ENCODE peak calls at places on chromosomes 1 and 21, in seven cellular contexts. One of them, this sample, is unnamed.

GRCh38 chr21:29648710-29649240 is 291.0 kb downstream of the GRIK1 start:
- DNase-seq in Panc1: no peak
- DNase-seq in uterus: no peak
- DNase-seq in thyroid gland: no peak
- DNase-seq in heart left ventricle: no peak
- DNase-seq in BE2C: no peak
- DNase-seq in HCT116: no peak
- DNase-seq in this sample: no peak

GRCh38 chr1:20089328-20090077 is 19.5 kb downstream of the PLA2G5 start:
- DNase-seq in heart left ventricle: no peak
- DNase-seq in HCT116: peak
- DNase-seq in Panc1: no peak
- DNase-seq in uterus: no peak
- DNase-seq in BE2C: no peak
- DNase-seq in thyroid gland: no peak
- DNase-seq in this sample: no peak

GRCh38 chr1:150272379-150272840 is at the start of gene C1orf54:
- DNase-seq in HCT116: no peak
- DNase-seq in thyroid gland: peak
- DNase-seq in BE2C: peak
- DNase-seq in heart left ventricle: peak
- DNase-seq in uterus: peak
- DNase-seq in Panc1: no peak
- DNase-seq in this sample: peak

GRCh38 chr1:201346337-201346939 is 31.0 kb downstream of the TNNT2 start:
- DNase-seq in uterus: no peak
- DNase-seq in BE2C: peak
- DNase-seq in Panc1: no peak
- DNase-seq in thyroid gland: peak
- DNase-seq in HCT116: peak
- DNase-seq in heart left ventricle: no peak
- DNase-seq in this sample: peak

GRCh38 chr1:151867785-151868403 is 14.4 kb upstream of the THEM5 start:
- DNase-seq in Panc1: no peak
- DNase-seq in uterus: no peak
- DNase-seq in HCT116: no peak
- DNase-seq in BE2C: no peak
- DNase-seq in heart left ventricle: no peak
- DNase-seq in thyroid gland: no peak
- DNase-seq in this sample: no peak

GRCh38 chr1:55071477-55071876 is 32.1 kb downstream of the PCSK9 start:
- DNase-seq in BE2C: no peak
- DNase-seq in HCT116: no peak
- DNase-seq in thyroid gland: no peak
- DNase-seq in Panc1: peak
- DNase-seq in uterus: no peak
- DNase-seq in heart left ventricle: no peak
- DNase-seq in this sample: peak

GRCh38 chr1:5620997-5621396 is 371.2 kb downstream of the NPHP4 start:
- DNase-seq in uterus: no peak
- DNase-seq in Panc1: no peak
- DNase-seq in heart left ventricle: no peak
- DNase-seq in HCT116: peak
- DNase-seq in BE2C: no peak
- DNase-seq in thyroid gland: peak
- DNase-seq in this sample: peak

GRCh38 chr1:154403300-154403943 is 1.7 kb upstream of the IL6R start:
- DNase-seq in HCT116: no peak
- DNase-seq in Panc1: no peak
- DNase-seq in heart left ventricle: no peak
- DNase-seq in uterus: no peak
- DNase-seq in BE2C: no peak
- DNase-seq in thyroid gland: no peak
- DNase-seq in this sample: no peak

GRCh38 chr1:78652019-78652560 is 2.5 kb downstream of the IFI44 start:
- DNase-seq in uterus: no peak
- DNase-seq in BE2C: no peak
- DNase-seq in heart left ventricle: no peak
- DNase-seq in Panc1: no peak
- DNase-seq in HCT116: no peak
- DNase-seq in thyroid gland: no peak
- DNase-seq in this sample: no peak

GRCh38 chr1:27257155-27257554 is 22.7 kb downstream of the WDTC1 start:
- DNase-seq in uterus: no peak
- DNase-seq in BE2C: no peak
- DNase-seq in thyroid gland: no peak
- DNase-seq in Panc1: no peak
- DNase-seq in HCT116: no peak
- DNase-seq in heart left ventricle: no peak
- DNase-seq in this sample: no peak

GRCh38 chr1:39940980-39941871 is 13.7 kb upstream of the MFSD2A start:
- DNase-seq in thyroid gland: peak
- DNase-seq in BE2C: no peak
- DNase-seq in uterus: no peak
- DNase-seq in HCT116: no peak
- DNase-seq in heart left ventricle: no peak
- DNase-seq in Panc1: no peak
- DNase-seq in this sample: no peak

GRCh38 chr1:188583133-188583532 is 1754.4 kb downstream of the PLA2G4A start:
- DNase-seq in BE2C: no peak
- DNase-seq in Panc1: no peak
- DNase-seq in uterus: no peak
- DNase-seq in heart left ventricle: no peak
- DNase-seq in HCT116: no peak
- DNase-seq in thyroid gland: no peak
- DNase-seq in this sample: no peak

GRCh38 chr1:204837440-204838084 is 33.1 kb upstream of the NFASC start:
- DNase-seq in BE2C: no peak
- DNase-seq in Panc1: no peak
- DNase-seq in heart left ventricle: no peak
- DNase-seq in uterus: peak
- DNase-seq in HCT116: no peak
- DNase-seq in thyroid gland: peak
- DNase-seq in this sample: no peak

GRCh38 chr21:14757533-14758327 is 211.6 kb upstream of the SAMSN1 start:
- DNase-seq in Panc1: no peak
- DNase-seq in uterus: no peak
- DNase-seq in heart left ventricle: no peak
- DNase-seq in HCT116: no peak
- DNase-seq in thyroid gland: no peak
- DNase-seq in BE2C: no peak
- DNase-seq in this sample: no peak
- TF ChIP-seq CTCF in Panc1: no peak
- TF ChIP-seq CTCF in uterus: no peak
- TF ChIP-seq CTCF in heart left ventricle: no peak
- TF ChIP-seq CTCF in HCT116: no peak
- TF ChIP-seq CTCF in thyroid gland: no peak
- TF ChIP-seq CTCF in BE2C: no peak
- TF ChIP-seq CTCF in this sample: no peak

GRCh38 chr1:236063919-236064673 is 794 bp downstream of the NID1 start:
- DNase-seq in uterus: peak
- DNase-seq in HCT116: no peak
- DNase-seq in BE2C: no peak
- DNase-seq in Panc1: no peak
- DNase-seq in thyroid gland: peak
- DNase-seq in heart left ventricle: peak
- DNase-seq in this sample: peak

GRCh38 chr1:236064674-236065508 is at the start of gene NID1:
- DNase-seq in thyroid gland: peak
- DNase-seq in Panc1: no peak
- DNase-seq in heart left ventricle: peak
- DNase-seq in HCT116: no peak
- DNase-seq in uterus: peak
- DNase-seq in BE2C: peak
- DNase-seq in this sample: peak

GRCh38 chr1:236066054-236066453 is 1.2 kb upstream of the NID1 start:
- DNase-seq in thyroid gland: no peak
- DNase-seq in uterus: no peak
- DNase-seq in BE2C: no peak
- DNase-seq in heart left ventricle: peak
- DNase-seq in Panc1: no peak
- DNase-seq in HCT116: no peak
- DNase-seq in this sample: no peak

GRCh38 chr1:236065509-236066005 is 667 bp upstream of the NID1 start:
- DNase-seq in Panc1: no peak
- DNase-seq in heart left ventricle: no peak
- DNase-seq in HCT116: no peak
- DNase-seq in uterus: no peak
- DNase-seq in thyroid gland: no peak
- DNase-seq in BE2C: no peak
- DNase-seq in this sample: no peak

GRCh38 chr1:236063551-236063918 is 1.4 kb downstream of the NID1 start:
- DNase-seq in heart left ventricle: no peak
- DNase-seq in thyroid gland: no peak
- DNase-seq in Panc1: no peak
- DNase-seq in HCT116: no peak
- DNase-seq in uterus: no peak
- DNase-seq in BE2C: no peak
- DNase-seq in this sample: no peak
- H3K4me3 ChIP-seq in heart left ventricle: peak
- H3K4me3 ChIP-seq in thyroid gland: no peak
- H3K4me3 ChIP-seq in Panc1: peak
- H3K4me3 ChIP-seq in HCT116: no peak
- H3K4me3 ChIP-seq in uterus: peak
- H3K4me3 ChIP-seq in BE2C: no peak
- H3K4me3 ChIP-seq in this sample: peak

DNA sequence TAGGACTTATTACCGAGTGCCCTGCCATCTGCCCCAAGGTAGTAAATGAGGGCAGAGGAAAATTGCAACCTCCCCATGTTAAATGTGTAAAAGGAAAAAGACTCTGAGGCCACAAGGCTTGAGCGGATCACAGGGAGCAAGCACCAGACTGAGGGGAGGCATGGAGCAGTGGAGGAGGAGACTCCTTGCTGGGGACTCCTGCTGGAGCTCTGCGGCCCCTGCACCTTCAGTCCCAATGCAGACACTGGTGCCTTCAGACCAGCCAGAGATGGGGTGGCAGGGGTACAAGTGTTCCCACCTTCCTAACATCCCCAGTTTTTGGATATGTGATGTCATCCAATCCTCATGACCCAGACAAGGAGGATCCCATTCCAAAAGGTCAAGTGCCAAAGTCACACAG is 128.4 kb upstream of the NGF start:
- DNase-seq in Panc1: no peak
- DNase-seq in HCT116: no peak
- DNase-seq in uterus: no peak
- DNase-seq in BE2C: no peak
- DNase-seq in thyroid gland: no peak
- DNase-seq in heart left ventricle: no peak
- DNase-seq in this sample: no peak
- TF ChIP-seq CTCF in Panc1: no peak
- TF ChIP-seq CTCF in HCT116: peak
- TF ChIP-seq CTCF in uterus: no peak
- TF ChIP-seq CTCF in BE2C: no peak
- TF ChIP-seq CTCF in thyroid gland: no peak
- TF ChIP-seq CTCF in heart left ventricle: no peak
- TF ChIP-seq CTCF in this sample: peak

GRCh38 chr1:13892141-13892670 is 192.2 kb downstream of the PRDM2 start:
- DNase-seq in heart left ventricle: no peak
- DNase-seq in uterus: no peak
- DNase-seq in Panc1: no peak
- DNase-seq in thyroid gland: no peak
- DNase-seq in HCT116: no peak
- DNase-seq in BE2C: no peak
- DNase-seq in this sample: no peak
- H3K4me3 ChIP-seq in heart left ventricle: no peak
- H3K4me3 ChIP-seq in uterus: peak
- H3K4me3 ChIP-seq in Panc1: no peak
- H3K4me3 ChIP-seq in thyroid gland: no peak
- H3K4me3 ChIP-seq in HCT116: no peak
- H3K4me3 ChIP-seq in BE2C: no peak
- H3K4me3 ChIP-seq in this sample: no peak

DNA sequence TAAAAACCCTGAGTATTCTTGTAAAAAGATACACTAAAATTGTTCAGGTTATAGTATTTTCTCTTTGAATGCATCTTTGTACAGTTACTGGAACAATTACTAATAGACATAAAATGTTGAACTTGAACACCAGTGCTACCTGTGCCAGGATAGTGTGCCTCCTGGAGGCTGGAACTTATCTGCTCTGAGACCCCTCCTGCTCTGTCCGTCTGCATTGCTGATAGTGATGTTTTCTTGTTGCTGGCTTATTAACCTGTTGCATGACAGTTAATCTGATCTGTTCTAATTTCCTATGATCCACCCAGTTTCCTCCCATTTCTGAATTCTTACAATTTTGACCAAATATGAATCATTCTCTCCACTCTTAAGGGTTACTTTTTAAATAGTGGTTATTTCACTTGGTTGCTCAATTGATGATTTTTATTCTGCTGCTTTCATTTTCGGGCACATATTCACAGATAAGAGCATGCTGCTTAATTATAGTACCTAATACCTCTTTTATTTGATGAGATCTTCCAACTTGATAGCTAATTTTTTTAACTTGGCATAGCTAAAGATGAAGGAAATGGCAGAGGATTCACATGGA is 101.4 kb downstream of the CC2D1B start:
- DNase-seq in uterus: no peak
- DNase-seq in BE2C: no peak
- DNase-seq in heart left ventricle: no peak
- DNase-seq in Panc1: no peak
- DNase-seq in thyroid gland: no peak
- DNase-seq in HCT116: no peak
- DNase-seq in this sample: no peak
- TF ChIP-seq CTCF in uterus: no peak
- TF ChIP-seq CTCF in BE2C: no peak
- TF ChIP-seq CTCF in heart left ventricle: no peak
- TF ChIP-seq CTCF in Panc1: peak
- TF ChIP-seq CTCF in thyroid gland: no peak
- TF ChIP-seq CTCF in HCT116: no peak
- TF ChIP-seq CTCF in this sample: peak

GRCh38 chr1:244163131-244163530 is 112.0 kb downstream of the ZBTB18 start:
- DNase-seq in BE2C: no peak
- DNase-seq in HCT116: no peak
- DNase-seq in heart left ventricle: no peak
- DNase-seq in Panc1: no peak
- DNase-seq in uterus: no peak
- DNase-seq in thyroid gland: no peak
- DNase-seq in this sample: no peak

GRCh38 chr1:244165021-244165420 is 113.9 kb downstream of the ZBTB18 start:
- DNase-seq in HCT116: no peak
- DNase-seq in heart left ventricle: no peak
- DNase-seq in BE2C: no peak
- DNase-seq in thyroid gland: no peak
- DNase-seq in Panc1: no peak
- DNase-seq in uterus: no peak
- DNase-seq in this sample: no peak

GRCh38 chr1:244163861-244164562 is 112.9 kb downstream of the ZBTB18 start:
- DNase-seq in heart left ventricle: peak
- DNase-seq in thyroid gland: no peak
- DNase-seq in Panc1: peak
- DNase-seq in uterus: peak
- DNase-seq in BE2C: peak
- DNase-seq in HCT116: peak
- DNase-seq in this sample: no peak

GRCh38 chr1:244164563-244164890 is 113.4 kb downstream of the ZBTB18 start:
- DNase-seq in BE2C: no peak
- DNase-seq in uterus: no peak
- DNase-seq in thyroid gland: no peak
- DNase-seq in heart left ventricle: no peak
- DNase-seq in Panc1: no peak
- DNase-seq in HCT116: no peak
- DNase-seq in this sample: no peak

GRCh38 chr1:244165701-244166100 is 114.6 kb downstream of the ZBTB18 start:
- DNase-seq in HCT116: no peak
- DNase-seq in uterus: no peak
- DNase-seq in Panc1: no peak
- DNase-seq in thyroid gland: no peak
- DNase-seq in BE2C: no peak
- DNase-seq in heart left ventricle: no peak
- DNase-seq in this sample: no peak
- H3K4me3 ChIP-seq in HCT116: no peak
- H3K4me3 ChIP-seq in uterus: no peak
- H3K4me3 ChIP-seq in Panc1: no peak
- H3K4me3 ChIP-seq in thyroid gland: no peak
- H3K4me3 ChIP-seq in BE2C: no peak
- H3K4me3 ChIP-seq in heart left ventricle: no peak
- H3K4me3 ChIP-seq in this sample: no peak

This sample was measured in WERI-Rb-1.